ENCODE peak calls at places on chromosomes 12 and 14, in nine cellular contexts. Y, L, G, F, P, N, K, T and Z are unnamed samples.

GRCh38 chr12:90366286-90366685 is 588.7 kb downstream of the CCER1 start:
- DNase-seq in K (no peak), T (no peak), Y (peak; percentile 36), L (no peak), F (peak; percentile 58), P (no peak), G (no peak), N (no peak), Z (no peak)

GRCh38 chr12:110725267-110725666 is 17.4 kb downstream of the PPP1CC start:
- DNase-seq in N (no peak), Y (no peak), L (no peak), T (no peak), P (no peak), F (no peak), K (no peak), G (no peak), Z (no peak)

GRCh38 chr14:40784860-40785259 is 821.8 kb upstream of the LRFN5 start:
- DNase-seq in Y (no peak), N (no peak), K (no peak), T (no peak), L (peak; percentile 51), P (no peak), F (no peak), G (no peak), Z (no peak)

GRCh38 chr12:3998968-3999792 is 126.0 kb upstream of the PARP11 start:
- DNase-seq in P (peak; percentile 96), G (peak; percentile 86), K (no peak), F (no peak), L (no peak), Y (no peak), T (no peak), N (no peak), Z (no peak)

GRCh38 chr12:122304924-122305323 is 38.6 kb upstream of the VPS33A start:
- DNase-seq in Y (peak; percentile 46), T (no peak), G (no peak), K (no peak), P (peak; percentile 8), F (no peak), N (no peak), L (no peak), Z (no peak)

GRCh38 chr12:117875652-117876491 is 92.9 kb downstream of the KSR2 start:
- DNase-seq in F (peak; percentile 45), Y (peak; percentile 3), T (no peak), G (no peak), K (peak; percentile 8), N (no peak), L (no peak), P (no peak), Z (peak; percentile 57)

GRCh38 chr14:65224799-65225198 is 122.5 kb upstream of the MAX start:
- DNase-seq in G (no peak), N (no peak), K (peak; percentile 53), Y (no peak), P (no peak), T (no peak), F (no peak), L (no peak), Z (peak; percentile 66)

GRCh38 chr12:106644335-106645073 is 61.7 kb downstream of the RFX4 start:
- DNase-seq in G (no peak), P (no peak), K (no peak), N (no peak), L (no peak), F (no peak), T (no peak), Y (no peak), Z (no peak)

GRCh38 chr14:60723218-60724079 is 702 bp downstream of the SIX4 start:
- DNase-seq in Y (peak; percentile 62), P (peak; percentile 66), K (no peak), T (peak; percentile 20), G (no peak), N (peak; percentile 57), F (peak; percentile 52), L (peak; percentile 80), Z (no peak)

GRCh38 chr14:99189201-99189801 is 82.7 kb downstream of the BCL11B start:
- DNase-seq in K (no peak), F (no peak), L (peak; percentile 84), T (no peak), Y (no peak), P (no peak), N (no peak), G (no peak), Z (no peak)

GRCh38 chr12:132967736-132968135 is 11.6 kb upstream of the ZNF605 start:
- DNase-seq in Y (no peak), T (no peak), K (no peak), F (no peak), N (no peak), P (no peak), L (no peak), G (no peak), Z (no peak)

DNA sequence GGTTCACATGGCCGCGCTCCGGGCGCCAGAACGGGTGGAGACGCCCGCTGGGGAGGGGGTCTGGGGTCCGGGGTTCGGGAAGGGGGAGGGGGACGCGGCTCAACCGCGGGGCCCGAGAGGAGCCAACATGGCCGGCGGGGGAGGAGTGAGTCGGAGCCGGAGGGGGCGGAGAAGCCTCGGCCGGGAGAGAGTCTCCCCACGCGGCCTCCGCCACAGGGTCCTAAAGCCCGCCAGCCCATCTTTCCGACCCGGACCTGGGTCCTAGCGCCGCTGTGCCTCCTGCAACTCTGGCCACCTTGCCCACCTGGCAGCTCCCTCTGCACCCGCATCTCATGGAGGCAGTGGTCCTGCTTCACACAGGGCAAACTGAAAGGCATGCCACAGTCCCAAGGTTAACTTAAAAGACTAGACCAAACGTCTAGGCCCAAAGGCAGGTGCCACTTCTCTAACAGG is at the start of gene BAZ2A:
- DNase-seq in P (peak; percentile 77), T (peak; percentile 92), Y (peak; percentile 72), K (peak; percentile 88), N (peak; percentile 89), G (no peak), L (peak; percentile 99), F (peak; percentile 82), Z (peak; percentile 90)
- H3K27ac ChIP-seq in P (peak within 1 kb of the TSS; percentile 61), T (peak within 1 kb of the TSS; percentile 99), Y (peak within 1 kb of the TSS; percentile 88), K (peak within 1 kb of the TSS; percentile 92), N (peak within 1 kb of the TSS; percentile 92), G (peak within 1 kb of the TSS; percentile 96), L (peak within 1 kb of the TSS; percentile 91), F (peak within 1 kb of the TSS; percentile 81), Z (peak within 1 kb of the TSS; percentile 86)

GRCh38 chr14:69673578-69674305 is 62.3 kb downstream of the SUSD6 start:
- DNase-seq in F (no peak), T (no peak), K (no peak), G (no peak), P (no peak), L (no peak), Y (no peak), N (peak; percentile 52), Z (no peak)
- H3K27ac ChIP-seq in F (no peak overlapping the region), T (peak overlapping the region; percentile 53), K (no peak overlapping the region), G (no peak overlapping the region), P (no peak overlapping the region), L (peak overlapping the region; percentile 36), Y (no peak overlapping the region), N (peak overlapping the region; percentile 72), Z (no peak overlapping the region)

DNA sequence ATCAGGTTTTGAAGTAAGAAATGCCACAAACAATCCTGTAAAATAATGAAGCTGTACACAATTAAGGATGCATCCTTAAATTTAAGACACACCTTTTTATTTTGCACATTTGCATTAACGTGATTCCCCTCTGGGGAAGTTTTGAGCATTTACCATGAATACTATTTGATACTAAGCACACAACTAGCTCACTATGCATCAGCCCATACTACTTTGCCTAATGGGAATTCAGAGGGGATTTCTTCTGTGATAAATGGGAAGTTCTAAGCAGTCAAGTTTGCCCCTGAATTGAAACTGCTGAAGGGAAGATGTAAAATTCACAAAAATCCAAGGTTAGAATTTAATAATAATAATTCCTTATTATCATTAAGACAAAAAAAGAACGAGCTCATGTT is 27.4 kb downstream of the SINHCAF start:
- DNase-seq in Y (no peak), T (no peak), F (no peak), P (no peak), G (no peak), N (no peak), K (no peak), L (no peak), Z (no peak)
- H3K27ac ChIP-seq in Y (no peak overlapping the region), T (no peak overlapping the region), F (no peak overlapping the region), P (no peak overlapping the region), G (no peak overlapping the region), N (no peak overlapping the region), K (no peak overlapping the region), L (no peak overlapping the region), Z (no peak overlapping the region)

GRCh38 chr12:131027876-131028586 is 74.3 kb downstream of the ADGRD1 start:
- DNase-seq in F (no peak), K (no peak), L (no peak), G (no peak), Y (no peak), N (no peak), T (no peak), P (no peak), Z (no peak)
- H3K27ac ChIP-seq in F (no peak overlapping the region), K (no peak overlapping the region), L (no peak overlapping the region), G (no peak overlapping the region), Y (no peak overlapping the region), N (no peak overlapping the region), T (no peak overlapping the region), P (no peak overlapping the region), Z (no peak overlapping the region)

DNA sequence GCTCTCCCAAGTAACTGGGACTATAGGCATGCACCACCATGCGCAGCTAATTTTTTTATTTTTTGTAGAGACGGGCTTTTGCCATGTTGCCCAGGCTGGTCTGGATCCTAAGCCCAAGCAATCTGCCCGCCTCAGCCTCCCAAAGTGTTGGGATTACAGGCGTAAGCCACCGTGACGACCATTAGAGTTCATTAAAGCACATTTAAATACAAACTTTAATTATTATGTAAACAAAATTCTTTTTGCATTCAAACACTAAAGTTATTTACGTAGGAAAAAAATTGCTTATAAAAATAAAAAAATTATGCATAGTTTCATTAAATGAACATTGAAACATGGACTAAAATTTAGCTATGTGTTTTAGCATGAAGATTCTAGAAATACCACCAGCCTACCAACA is 7.2 kb downstream of the RPAP3 start:
- DNase-seq in F (no peak), P (no peak), Y (no peak), L (no peak), N (no peak), K (no peak), T (no peak), G (no peak), Z (no peak)
- H3K27ac ChIP-seq in F (no peak overlapping the region), P (no peak overlapping the region), Y (no peak overlapping the region), L (no peak overlapping the region), N (no peak overlapping the region), K (no peak overlapping the region), T (no peak overlapping the region), G (no peak overlapping the region), Z (no peak overlapping the region)